ENCODE peak calls at places on chromosomes 7 and 10, in four cellular contexts. J, O, F and P are unnamed samples.

GRCh38 chr10:124609698-124610097 is 134.5 kb downstream of the FAM53B start:
- DNase-seq in F (no peak), J (no peak), O (no peak), P (no peak)

GRCh38 chr10:82221750-82222149 is 346.8 kb downstream of the NRG3 start:
- DNase-seq in O (no peak), F (no peak), J (no peak), P (no peak)

GRCh38 chr7:21562385-21562784 is 19.5 kb downstream of the DNAH11 start:
- DNase-seq in F (no peak), J (no peak), O (no peak), P (no peak)

GRCh38 chr7:140564643-140565042 is 76.0 kb downstream of the DENND2A start:
- DNase-seq in F (no peak), J (no peak), O (peak; percentile 84), P (no peak)

GRCh38 chr10:44908071-44908709 is 2.9 kb upstream of the TMEM72 start:
- DNase-seq in F (no peak), J (peak; percentile 85), O (peak; percentile 32), P (no peak)

GRCh38 chr7:44431091-44431608 is 59.3 kb downstream of the NUDCD3 start:
- DNase-seq in J (peak; percentile 36), F (no peak), O (peak; percentile 18), P (no peak)

GRCh38 chr7:44085549-44085948 is 3.2 kb upstream of the POLM start:
- DNase-seq in F (no peak), J (no peak), O (no peak), P (no peak)

GRCh38 chr7:45133352-45133751 is 21.9 kb upstream of the TBRG4 start:
- DNase-seq in F (no peak), J (no peak), O (no peak), P (no peak)

GRCh38 chr7:84040365-84040764 is 154.2 kb downstream of the SEMA3A start:
- DNase-seq in J (no peak), F (peak; percentile 28), O (no peak), P (no peak)

GRCh38 chr7:70506463-70506862 is 625.5 kb upstream of the GALNT17 start:
- DNase-seq in J (peak; percentile 63), F (peak; percentile 16), O (no peak), P (no peak)

GRCh38 chr7:41733063-41733398 is 30.1 kb upstream of the INHBA start:
- DNase-seq in F (no peak), O (peak; percentile 4), J (no peak), P (no peak)

GRCh38 chr7:129213828-129214227 is 11.0 kb upstream of the AHCYL2 start:
- DNase-seq in O (no peak), J (no peak), F (peak; percentile 15), P (no peak)

GRCh38 chr10:90344226-90344625 is 513.6 kb downstream of the HTR7 start:
- DNase-seq in J (no peak), O (peak; percentile 7), F (no peak), P (no peak)

GRCh38 chr10:77877461-77878344 is 48.9 kb downstream of the DLG5 start:
- DNase-seq in O (peak; percentile 63), J (peak; percentile 72), F (peak; percentile 22), P (no peak)

GRCh38 chr7:29748286-29749099 is 57.8 kb upstream of the WIPF3 start:
- DNase-seq in F (no peak), O (peak; percentile 50), J (peak; percentile 72), P (peak; percentile 39)

GRCh38 chr7:31883761-31884164 is 186.4 kb downstream of the PDE1C start:
- DNase-seq in F (no peak), O (peak; percentile 44), J (no peak), P (no peak)

GRCh38 chr7:149248777-149249176 is 9.3 kb downstream of the ZNF212 start:
- DNase-seq in O (no peak), F (no peak), J (no peak), P (no peak)

GRCh38 chr10:24652381-24652957 is 71.2 kb downstream of the ARHGAP21 start:
- DNase-seq in O (no peak), F (no peak), J (no peak), P (no peak)

GRCh38 chr10:97135464-97135863 is 50.3 kb downstream of the SLIT1 start:
- DNase-seq in J (no peak), F (no peak), O (no peak), P (no peak)

GRCh38 chr7:103142494-103142893 is 6.4 kb downstream of the NAPEPLD start:
- DNase-seq in J (no peak), O (no peak), F (no peak), P (no peak)

GRCh38 chr10:29479081-29479917 is 155.5 kb downstream of the SVIL start:
- DNase-seq in F (no peak), J (no peak), O (no peak), P (peak; percentile 19)

GRCh38 chr10:101014230-101014884 is 14.7 kb downstream of the LZTS2 start:
- DNase-seq in O (peak; percentile 55), J (peak; percentile 80), F (peak; percentile 92), P (no peak)

GRCh38 chr10:85995791-85996190 is 370.8 kb downstream of the GRID1 start:
- DNase-seq in J (peak; percentile 40), O (no peak), F (no peak), P (no peak)

GRCh38 chr10:72206511-72207229 is 9.1 kb upstream of the ANAPC16 start:
- DNase-seq in J (no peak), F (no peak), O (no peak), P (no peak)

GRCh38 chr7:26648429-26649015 is 215.9 kb downstream of the SKAP2 start:
- DNase-seq in O (peak; percentile 84), F (no peak), J (no peak), P (no peak)

GRCh38 chr7:128903621-128904361 is 6.7 kb downstream of the KCP start:
- DNase-seq in O (no peak), F (no peak), J (no peak), P (no peak)

GRCh38 chr10:32263300-32263699 is 83.7 kb downstream of the EPC1 start:
- DNase-seq in F (no peak), J (no peak), O (peak; percentile 17), P (no peak)

GRCh38 chr10:31381766-31382316 is 62.8 kb downstream of the ZEB1 start:
- DNase-seq in O (no peak), F (no peak), J (no peak), P (no peak)

GRCh38 chr7:120273476-120273975 is 551 bp downstream of the KCND2 start:
- DNase-seq in F (peak; percentile 17), O (no peak), J (peak; percentile 56), P (peak; percentile 13)

GRCh38 chr7:18855796-18856195 is 261.6 kb downstream of the TWIST1 start:
- DNase-seq in O (no peak), J (no peak), F (no peak), P (no peak)

GRCh38 chr10:132884041-132884440 is 58.3 kb downstream of the CFAP46 start:
- DNase-seq in F (no peak), J (no peak), O (no peak), P (no peak)